ENCODE peak calls at places on chromosomes 3 and 15, in eight cellular contexts. F, R, Y, C, J, K, N and S are unnamed samples.

GRCh38 chr3:131363275-131363674 is 18.3 kb upstream of the NUDT16 start:
- DNase-seq in N (no peak), Y (no peak), K (no peak), J (no peak), C (no peak), F (no peak), R (no peak), S (no peak)

GRCh38 chr15:89728254-89728653 is 22.8 kb downstream of the MESP1 start:
- DNase-seq in F (no peak), K (no peak), N (no peak), Y (no peak), R (no peak), C (no peak), J (no peak), S (no peak)

GRCh38 chr3:169527539-169527938 is 136.0 kb downstream of the MECOM start:
- DNase-seq in N (no peak), F (no peak), K (no peak), R (no peak), J (no peak), Y (no peak), C (no peak), S (no peak)

GRCh38 chr3:111112913-111113312 is 41.3 kb downstream of the NECTIN3 start:
- DNase-seq in F (no peak), K (peak), N (no peak), C (no peak), J (no peak), Y (no peak), R (no peak), S (no peak)

GRCh38 chr3:123936400-123936799 is 24.6 kb downstream of the CCDC14 start:
- DNase-seq in N (no peak), J (no peak), K (no peak), F (no peak), C (no peak), Y (no peak), R (no peak), S (no peak)

GRCh38 chr3:123021986-123022510 is 5.5 kb downstream of the SEMA5B start:
- DNase-seq in F (no peak), K (peak), Y (no peak), C (no peak), N (no peak), J (no peak), R (no peak), S (no peak)

GRCh38 chr15:22989576-22990477 is 9.7 kb upstream of the CYFIP1 start:
- DNase-seq in J (no peak), R (no peak), Y (no peak), N (no peak), C (no peak), K (peak), F (no peak), S (no peak)

GRCh38 chr3:162492446-162493081 is 996.0 kb downstream of the OTOL1 start:
- DNase-seq in J (no peak), R (no peak), Y (no peak), F (no peak), C (no peak), N (peak), K (no peak), S (no peak)

GRCh38 chr15:22956980-22957264 is 23.2 kb downstream of the CYFIP1 start:
- DNase-seq in Y (no peak), N (no peak), J (no peak), K (no peak), F (no peak), R (no peak), C (no peak), S (no peak)

GRCh38 chr3:186361612-186362408 is at the start of gene DGKG:
- DNase-seq in N (peak), J (no peak), K (peak), C (peak), F (peak), R (peak), Y (peak), S (no peak)

GRCh38 chr3:127716334-127716733 is 43.6 kb downstream of the ABTB1 start:
- DNase-seq in K (no peak), C (no peak), N (no peak), F (no peak), R (no peak), J (no peak), Y (no peak), S (no peak)

GRCh38 chr3:38136807-38137614 is at the start of gene ACAA1:
- DNase-seq in Y (peak), N (peak), F (peak), K (peak), C (peak), R (peak), J (peak), S (peak)

GRCh38 chr15:39730552-39730951 is 52.1 kb downstream of the FSIP1 start:
- DNase-seq in Y (no peak), J (no peak), K (no peak), N (no peak), R (no peak), C (no peak), F (no peak), S (no peak)

GRCh38 chr15:63083046-63083445 is 38.6 kb upstream of the LACTB start:
- DNase-seq in N (no peak), C (no peak), R (no peak), Y (no peak), J (no peak), F (no peak), K (no peak), S (no peak)

GRCh38 chr3:105827959-105828358 is 40.9 kb downstream of the CBLB start:
- DNase-seq in J (no peak), R (no peak), C (no peak), F (no peak), N (peak), K (no peak), Y (no peak), S (no peak)

GRCh38 chr3:115720988-115721387 is 97.7 kb downstream of the GAP43 start:
- DNase-seq in F (no peak), J (no peak), R (no peak), Y (no peak), N (no peak), C (no peak), K (no peak), S (no peak)

GRCh38 chr3:105598047-105598796 is 231.5 kb downstream of the ALCAM start:
- DNase-seq in C (no peak), K (no peak), F (no peak), J (no peak), N (peak), R (no peak), Y (no peak), S (no peak)

GRCh38 chr15:94467034-94467433 is 235.7 kb downstream of the MCTP2 start:
- DNase-seq in K (no peak), R (no peak), F (no peak), C (no peak), Y (no peak), J (no peak), N (no peak), S (no peak)

GRCh38 chr15:91374336-91374735 is 274.3 kb downstream of the SV2B start:
- DNase-seq in N (no peak), F (no peak), R (no peak), J (no peak), Y (no peak), K (no peak), C (no peak), S (no peak)

GRCh38 chr3:169772530-169772950 is 656 bp upstream of the MYNN start:
- DNase-seq in N (peak), Y (peak), F (peak), R (no peak), J (no peak), K (peak), C (peak), S (no peak)

GRCh38 chr3:172305552-172305951 is 142.7 kb downstream of the GHSR start:
- DNase-seq in N (peak), C (no peak), Y (no peak), F (no peak), J (no peak), K (no peak), R (no peak), S (no peak)

GRCh38 chr3:194852836-194853508 is 167.3 kb downstream of the FAM43A start:
- DNase-seq in Y (no peak), N (no peak), F (no peak), C (no peak), J (no peak), K (peak), R (no peak), S (no peak)

GRCh38 chr3:126442099-126442848 is 33.4 kb downstream of the ZXDC start:
- DNase-seq in K (no peak), J (no peak), C (peak), N (no peak), F (peak), Y (no peak), R (no peak), S (no peak)

GRCh38 chr3:141878812-141879211 is 2.4 kb downstream of the ATP1B3 start:
- DNase-seq in J (no peak), K (no peak), C (no peak), F (no peak), Y (no peak), N (peak), R (no peak), S (no peak)

GRCh38 chr15:22780267-22780666 is 6.2 kb upstream of the NIPA1 start:
- DNase-seq in C (no peak), N (no peak), K (no peak), F (no peak), J (no peak), Y (no peak), R (no peak), S (no peak)

GRCh38 chr15:66560856-66561525 is 4.8 kb downstream of the LCTL start:
- DNase-seq in K (no peak), C (no peak), N (no peak), J (no peak), Y (no peak), R (no peak), F (no peak), S (no peak)

GRCh38 chr3:131091768-131092167 is 65.1 kb downstream of the NEK11 start:
- DNase-seq in F (no peak), N (no peak), R (no peak), J (no peak), K (peak), Y (no peak), C (no peak), S (no peak)

GRCh38 chr3:39150170-39150802 is 3.1 kb downstream of the CSRNP1 start:
- DNase-seq in C (no peak), F (no peak), Y (no peak), K (no peak), J (no peak), R (no peak), N (no peak), S (no peak)

GRCh38 chr3:113890256-113890900 is 51.8 kb downstream of the GRAMD1C start:
- DNase-seq in N (no peak), K (peak), J (no peak), R (no peak), Y (no peak), C (no peak), F (no peak), S (no peak)

GRCh38 chr3:64595253-64595694 is 92.5 kb downstream of the ADAMTS9 start:
- DNase-seq in N (peak), Y (no peak), K (no peak), C (peak), F (peak), J (no peak), R (no peak), S (no peak)